ENCODE peak calls at places on chromosomes 7 and 10, in six cellular contexts. A, W, O, E, U and N are unnamed samples.

GRCh38 chr10:15201589-15202300 is 33.3 kb upstream of the NMT2 start:
- DNase-seq in A (peak; percentile 33), W (no peak), O (no peak), E (no peak), U (no peak), N (no peak)

GRCh38 chr7:39321909-39322498 is 244.2 kb upstream of the YAE1 start:
- DNase-seq in A (no peak), E (no peak), O (no peak), U (no peak), W (no peak), N (no peak)

GRCh38 chr7:45084336-45084735 is 4.4 kb downstream of the NACAD start:
- DNase-seq in O (no peak), A (no peak), U (no peak), E (peak; percentile 1), W (no peak), N (no peak)

GRCh38 chr10:57320416-57320815 is 947.3 kb downstream of the IPMK start:
- DNase-seq in A (no peak), E (no peak), O (no peak), U (no peak), W (no peak), N (no peak)

GRCh38 chr7:90404777-90405176 is 1.5 kb downstream of the CLDN12 start:
- DNase-seq in U (no peak), A (peak; percentile 58), O (no peak), E (peak; percentile 40), W (no peak), N (no peak)

GRCh38 chr7:1160665-1161010 is 642 bp upstream of the ZFAND2A start:
- DNase-seq in W (peak; percentile 40), E (no peak), U (no peak), O (no peak), A (no peak), N (no peak)

GRCh38 chr7:116098175-116098574 is 67.6 kb upstream of the TFEC start:
- DNase-seq in O (no peak), A (no peak), U (no peak), W (no peak), E (no peak), N (no peak)

GRCh38 chr7:1531979-1532455 is 1.5 kb downstream of the MAFK start:
- DNase-seq in O (no peak), A (peak; percentile 36), E (peak; percentile 83), W (no peak), U (no peak), N (no peak)

GRCh38 chr10:121063744-121064143 is 212.6 kb downstream of the WDR11 start:
- DNase-seq in O (no peak), W (peak; percentile 65), A (no peak), U (no peak), E (no peak), N (no peak)

GRCh38 chr10:122154733-122155366 is 116.2 kb upstream of the BTBD16 start:
- DNase-seq in U (peak; percentile 53), O (no peak), E (peak; percentile 58), A (peak; percentile 33), W (no peak), N (no peak)

GRCh38 chr10:35986756-35987467 is 344.8 kb upstream of the FZD8 start:
- DNase-seq in W (no peak), U (no peak), O (no peak), A (no peak), E (no peak), N (no peak)

GRCh38 chr7:70678621-70679251 is 453.2 kb upstream of the GALNT17 start:
- DNase-seq in O (no peak), U (no peak), W (no peak), A (no peak), E (no peak), N (no peak)

GRCh38 chr7:13603661-13604060 is 385.8 kb downstream of the ETV1 start:
- DNase-seq in A (peak; percentile 85), U (no peak), E (no peak), W (no peak), O (no peak), N (no peak)

GRCh38 chr10:49615213-49615612 is 1.4 kb downstream of the CHAT start:
- DNase-seq in U (no peak), O (no peak), W (no peak), E (no peak), A (no peak), N (no peak)

GRCh38 chr7:102450242-102450641 is 14.4 kb downstream of the ALKBH4 start:
- DNase-seq in A (no peak), E (no peak), O (peak; percentile 31), W (peak; percentile 48), U (no peak), N (no peak)

GRCh38 chr7:3239291-3239691 is 61.8 kb upstream of the SDK1 start:
- DNase-seq in A (peak; percentile 7), W (no peak), E (no peak), O (no peak), U (no peak), N (no peak)

GRCh38 chr7:149742075-149742701 is 31.2 kb downstream of the ZNF467 start:
- DNase-seq in A (peak; percentile 47), E (peak; percentile 49), W (peak; percentile 70), O (peak; percentile 51), U (peak; percentile 46), N (peak; percentile 51)

GRCh38 chr10:69073025-69073424 is 14.9 kb upstream of the SRGN start:
- DNase-seq in W (no peak), U (no peak), E (no peak), O (no peak), A (no peak), N (no peak)

GRCh38 chr10:111648046-111648445 is 535.5 kb downstream of the GPAM start:
- DNase-seq in U (no peak), E (no peak), O (no peak), A (no peak), W (no peak), N (no peak)

GRCh38 chr10:82737556-82737955 is 862.6 kb downstream of the NRG3 start:
- DNase-seq in U (no peak), E (no peak), A (no peak), O (no peak), W (no peak), N (no peak)

GRCh38 chr10:6204341-6205191 is 1.8 kb downstream of the PFKFB3 start:
- DNase-seq in U (peak; percentile 65), E (peak; percentile 83), W (peak; percentile 32), O (no peak), A (peak; percentile 88), N (no peak)

GRCh38 chr7:151684408-151685175 is 164.9 kb upstream of the RHEB start:
- DNase-seq in W (no peak), A (no peak), O (no peak), U (no peak), E (peak; percentile 8), N (no peak)

GRCh38 chr10:103822052-103822716 is 33.2 kb downstream of the SH3PXD2A start:
- DNase-seq in U (no peak), W (no peak), E (no peak), A (no peak), O (no peak), N (no peak)

GRCh38 chr7:36055207-36055606 is 97.8 kb upstream of the EEPD1 start:
- DNase-seq in U (no peak), A (no peak), E (no peak), W (no peak), O (no peak), N (no peak)

GRCh38 chr7:27700501-27700900 is 37.8 kb upstream of the HIBADH start:
- DNase-seq in W (no peak), U (no peak), E (no peak), O (no peak), A (no peak), N (no peak)

GRCh38 chr7:48171190-48171589 is at the start of gene ABCA13:
- DNase-seq in A (peak; percentile 95), W (no peak), O (no peak), E (no peak), U (no peak), N (no peak)

GRCh38 chr7:11486271-11486670 is 345.7 kb downstream of the THSD7A start:
- DNase-seq in E (no peak), O (no peak), U (no peak), A (no peak), W (no peak), N (no peak)
- TF ChIP-seq CTCF in E (no peak), O (no peak), U (no peak), A (no peak), W (no peak), N (no peak)

DNA sequence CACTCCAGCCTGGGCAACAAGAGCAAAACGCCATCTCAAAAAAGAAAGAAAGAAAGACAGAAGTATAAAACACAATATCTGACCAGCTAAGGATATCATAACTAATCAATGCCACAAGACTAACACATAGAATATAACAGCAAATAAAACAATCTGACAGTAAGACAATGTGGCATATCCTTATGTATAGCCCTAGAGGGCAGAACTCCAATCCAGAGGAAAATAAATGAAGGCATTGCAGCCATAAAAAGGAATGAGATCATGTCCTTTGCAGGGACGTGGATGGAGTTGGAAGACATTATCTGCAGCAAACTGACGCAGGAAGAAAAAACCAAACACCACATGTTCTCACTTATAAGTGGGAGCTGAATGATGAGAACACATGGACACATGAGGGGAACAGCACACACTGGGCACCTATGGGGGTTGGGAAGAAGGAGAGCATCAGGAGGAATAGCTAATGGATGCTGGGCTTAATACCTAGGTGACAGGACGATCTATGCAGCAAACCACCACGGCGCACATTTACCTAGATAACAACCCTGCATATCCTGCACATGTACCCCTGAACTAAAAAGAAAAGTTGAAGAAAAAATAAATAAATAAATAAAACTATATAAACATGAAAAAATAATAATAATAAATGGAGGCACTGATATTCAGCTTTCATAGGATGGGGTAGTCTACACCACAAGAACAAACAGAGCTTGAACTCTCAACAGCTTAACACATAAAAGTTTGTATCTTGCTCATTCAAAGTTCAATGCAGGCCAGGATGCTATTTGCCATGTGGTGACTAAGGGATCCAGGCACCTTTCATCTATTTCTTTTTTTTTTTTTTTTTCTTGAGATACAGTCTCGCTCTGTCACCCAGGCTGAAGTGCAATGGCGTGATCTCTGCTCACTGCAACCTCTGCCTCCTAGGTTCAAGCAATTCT is 66.1 kb upstream of the KAT6B start:
- DNase-seq in A (no peak), U (no peak), W (no peak), E (no peak), O (no peak), N (no peak)
- TF ChIP-seq CTCF in A (no peak), U (no peak), W (no peak), E (no peak), O (no peak), N (no peak)

DNA sequence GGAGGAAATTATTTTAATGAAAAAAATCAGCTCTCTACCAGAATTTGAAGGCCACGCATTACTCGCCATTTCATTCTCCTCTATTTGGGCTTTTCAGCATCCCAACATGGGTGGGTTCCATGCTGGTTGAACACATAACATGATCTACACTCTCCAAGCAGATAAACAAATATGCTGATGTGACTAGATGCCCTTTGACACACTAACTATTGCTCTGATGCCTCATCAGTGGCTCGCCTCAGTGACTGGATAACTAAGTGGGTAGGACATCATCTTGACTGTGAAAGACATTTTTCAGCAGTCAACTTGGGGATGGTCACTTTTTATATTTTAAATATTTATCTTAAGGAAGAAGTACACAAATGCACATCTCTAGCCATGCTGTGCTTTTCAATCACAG is 113.9 kb upstream of the LAMB4 start:
- DNase-seq in E (no peak), A (peak; percentile 30), W (no peak), O (no peak), U (no peak), N (no peak)
- TF ChIP-seq CTCF in E (no peak), A (no peak), W (no peak), O (no peak), U (no peak), N (no peak)

DNA sequence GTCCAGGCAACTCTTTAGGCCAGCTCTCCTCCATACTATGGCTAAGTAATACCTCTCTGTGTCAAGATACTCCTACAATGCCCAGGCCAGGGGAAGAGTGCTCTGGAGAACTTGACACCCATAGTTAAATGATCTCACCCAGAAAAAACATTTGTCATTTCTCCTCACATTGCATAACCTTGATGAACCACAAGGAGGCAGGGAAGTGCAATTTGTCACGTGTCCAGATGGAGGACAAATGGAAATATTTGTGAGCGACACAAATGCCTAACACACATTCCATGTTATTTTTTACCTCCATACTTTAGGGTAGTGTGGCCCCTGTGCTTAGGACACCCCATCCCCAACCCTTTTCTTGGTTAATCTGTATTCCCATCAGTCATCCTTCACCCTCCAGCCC is 78.3 kb downstream of the HTR7 start:
- DNase-seq in O (no peak), A (peak; percentile 46), E (no peak), W (no peak), U (no peak), N (no peak)
- TF ChIP-seq CTCF in O (no peak), A (peak; percentile 32), E (no peak), W (no peak), U (no peak), N (no peak)